ENCODE peak calls at places on chromosomes 5 and 9, in nine cellular contexts. J, P, F, X, E, G, U, S and W are unnamed samples.
A peak's percentile ranks its signal among the peaks of the same experiment; 100 is the strongest.

GRCh38 chr9:85960688-85961093 is 19.7 kb downstream of the NAA35 start:
- DNase-seq in U (no peak), G (no peak), P (no peak), J (no peak), E (no peak), S (peak; percentile 35), X (no peak), F (no peak), W (no peak)

GRCh38 chr9:107070591-107070990 is 207.6 kb downstream of the ZNF462 start:
- DNase-seq in G (no peak), E (no peak), F (no peak), X (peak; percentile 20), S (no peak), P (no peak), U (no peak), J (no peak), W (no peak)

GRCh38 chr5:7852542-7852941 is 1.6 kb upstream of the CFAP90 start:
- DNase-seq in X (no peak), U (no peak), G (no peak), F (no peak), P (no peak), E (no peak), S (peak; percentile 68), J (no peak), W (no peak)

GRCh38 chr5:171615201-171616001 is 170.2 kb upstream of the SMIM23 start:
- DNase-seq in S (no peak), E (no peak), J (no peak), U (no peak), X (peak; percentile 38), P (no peak), F (peak; percentile 57), G (no peak), W (no peak)

GRCh38 chr5:179301376-179301775 is 43.9 kb downstream of the ADAMTS2 start:
- DNase-seq in J (no peak), X (no peak), P (no peak), E (peak; percentile 3), F (no peak), S (no peak), U (no peak), G (peak; percentile 8), W (no peak)

GRCh38 chr5:137073192-137073591 is 425.9 kb downstream of the SPOCK1 start:
- DNase-seq in G (no peak), P (no peak), J (no peak), S (peak; percentile 34), U (no peak), X (no peak), F (no peak), E (no peak), W (no peak)

GRCh38 chr5:141845371-141845821 is 32.8 kb downstream of the PCDH1 start:
- DNase-seq in E (no peak), X (no peak), J (peak; percentile 33), U (no peak), S (no peak), F (no peak), G (no peak), P (no peak), W (no peak)

GRCh38 chr5:9452181-9452580 is 93.7 kb downstream of the SEMA5A start:
- DNase-seq in X (no peak), J (no peak), P (no peak), S (no peak), F (no peak), G (no peak), E (no peak), U (no peak), W (no peak)

GRCh38 chr5:177475563-177476427 is 2.4 kb upstream of the DBN1 start:
- DNase-seq in J (no peak), U (no peak), F (no peak), X (no peak), P (no peak), S (no peak), G (no peak), E (no peak), W (no peak)

GRCh38 chr5:34663771-34664496 is 7.8 kb downstream of the RAI14 start:
- DNase-seq in P (no peak), F (no peak), U (no peak), X (no peak), S (no peak), E (no peak), J (no peak), G (no peak), W (no peak)
- H3K27ac ChIP-seq in P (no peak overlapping the region), F (no peak overlapping the region), U (no peak overlapping the region), X (no peak overlapping the region), S (no peak overlapping the region), E (no peak overlapping the region), J (no peak overlapping the region), G (no peak overlapping the region), W (no peak overlapping the region)

GRCh38 chr5:170251462-170251861 is 18.7 kb downstream of the C5orf58 start:
- DNase-seq in G (no peak), U (no peak), X (no peak), E (no peak), F (no peak), S (no peak), P (no peak), J (no peak), W (peak; percentile 58)

GRCh38 chr5:170250810-170251317 is 18.1 kb downstream of the C5orf58 start:
- DNase-seq in S (no peak), J (no peak), G (no peak), X (no peak), P (no peak), E (no peak), F (no peak), U (no peak), W (no peak)

GRCh38 chr5:170252109-170252508 is 19.3 kb downstream of the C5orf58 start:
- DNase-seq in P (no peak), G (no peak), X (no peak), U (no peak), J (peak; percentile 14), F (no peak), S (no peak), E (no peak), W (no peak)

GRCh38 chr5:170254056-170254455 is 21.3 kb downstream of the C5orf58 start:
- DNase-seq in G (no peak), X (no peak), U (no peak), J (peak; percentile 87), F (no peak), S (no peak), E (peak; percentile 89), P (no peak), W (peak; percentile 96)

GRCh38 chr5:170252710-170253350 is 20.0 kb downstream of the C5orf58 start:
- DNase-seq in E (no peak), S (no peak), P (no peak), F (no peak), X (no peak), J (no peak), G (no peak), U (no peak), W (no peak)
- H3K4me1 ChIP-seq in E (peaks cover 23% of the 10 kb centered on the region), S (peaks cover 9% of the 10 kb centered on the region), P (peaks cover 5% of the 10 kb centered on the region), F (no peaks in the 10 kb centered on the region), X (peaks cover 5% of the 10 kb centered on the region), J (peaks cover 39% of the 10 kb centered on the region), G (no peaks in the 10 kb centered on the region), U (no peaks in the 10 kb centered on the region), W (peaks cover 13% of the 10 kb centered on the region)

DNA sequence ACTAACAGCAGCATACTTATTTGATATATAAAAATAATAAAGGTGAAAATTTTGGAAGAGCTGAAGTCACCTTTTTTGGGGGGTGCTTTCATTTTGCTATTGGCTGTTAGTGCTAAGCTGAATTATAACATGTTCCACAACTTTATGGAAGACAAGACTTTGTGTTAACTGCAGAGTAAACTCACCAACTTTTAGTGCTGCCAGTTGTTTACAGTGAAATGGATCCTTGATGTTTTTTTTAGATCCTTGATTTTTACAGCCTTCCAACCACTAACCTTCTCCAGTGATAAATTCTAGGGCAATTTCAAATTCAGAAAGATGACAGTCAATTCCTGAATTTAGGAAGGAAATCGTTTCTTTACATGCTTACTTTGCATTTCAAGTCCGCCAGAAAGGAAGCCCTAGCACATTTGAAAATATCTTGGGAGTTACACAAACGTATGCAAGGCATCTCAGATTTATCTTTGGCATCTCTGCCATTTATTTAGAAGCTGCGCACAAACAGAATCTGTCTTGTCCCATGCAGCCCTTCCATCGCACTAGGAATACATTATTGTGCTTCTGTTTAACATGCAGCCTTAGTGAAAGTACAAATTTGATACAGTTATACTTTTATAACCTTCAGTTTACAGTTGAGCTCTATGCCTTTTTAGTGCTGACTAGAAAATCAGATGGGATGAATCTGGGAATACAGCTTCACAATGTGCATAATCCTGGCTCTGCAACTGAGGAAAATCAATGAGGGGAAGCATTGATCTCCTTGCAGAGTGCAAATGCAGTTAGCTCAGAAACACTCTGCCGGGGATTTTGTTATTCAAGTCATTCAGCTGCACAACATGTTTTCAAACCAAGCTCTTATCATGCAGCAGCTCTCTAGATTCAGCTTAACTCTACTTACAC is 142.4 kb upstream of the ZNF608 start:
- DNase-seq in X (no peak), F (no peak), S (no peak), P (no peak), U (no peak), E (no peak), G (no peak), J (no peak), W (no peak)
- H3K27ac ChIP-seq in X (no peak overlapping the region), F (no peak overlapping the region), S (no peak overlapping the region), P (no peak overlapping the region), U (no peak overlapping the region), E (no peak overlapping the region), G (peak overlapping the region; percentile 70), J (no peak overlapping the region), W (no peak overlapping the region)

GRCh38 chr5:159909126-159909525 is 7.2 kb upstream of the ADRA1B start:
- DNase-seq in P (no peak), G (no peak), E (no peak), U (no peak), J (no peak), S (no peak), X (no peak), F (no peak), W (no peak)

GRCh38 chr5:159907689-159908088 is 8.6 kb upstream of the ADRA1B start:
- DNase-seq in J (no peak), X (no peak), F (no peak), P (no peak), G (no peak), E (no peak), S (no peak), U (no peak), W (no peak)

GRCh38 chr5:159906463-159906862 is 9.8 kb upstream of the ADRA1B start:
- DNase-seq in J (no peak), X (no peak), P (no peak), U (no peak), S (no peak), F (no peak), G (no peak), E (no peak), W (no peak)

GRCh38 chr5:159906957-159907356 is 9.3 kb upstream of the ADRA1B start:
- DNase-seq in J (no peak), F (no peak), E (no peak), G (no peak), U (no peak), X (no peak), P (no peak), S (no peak), W (no peak)

DNA sequence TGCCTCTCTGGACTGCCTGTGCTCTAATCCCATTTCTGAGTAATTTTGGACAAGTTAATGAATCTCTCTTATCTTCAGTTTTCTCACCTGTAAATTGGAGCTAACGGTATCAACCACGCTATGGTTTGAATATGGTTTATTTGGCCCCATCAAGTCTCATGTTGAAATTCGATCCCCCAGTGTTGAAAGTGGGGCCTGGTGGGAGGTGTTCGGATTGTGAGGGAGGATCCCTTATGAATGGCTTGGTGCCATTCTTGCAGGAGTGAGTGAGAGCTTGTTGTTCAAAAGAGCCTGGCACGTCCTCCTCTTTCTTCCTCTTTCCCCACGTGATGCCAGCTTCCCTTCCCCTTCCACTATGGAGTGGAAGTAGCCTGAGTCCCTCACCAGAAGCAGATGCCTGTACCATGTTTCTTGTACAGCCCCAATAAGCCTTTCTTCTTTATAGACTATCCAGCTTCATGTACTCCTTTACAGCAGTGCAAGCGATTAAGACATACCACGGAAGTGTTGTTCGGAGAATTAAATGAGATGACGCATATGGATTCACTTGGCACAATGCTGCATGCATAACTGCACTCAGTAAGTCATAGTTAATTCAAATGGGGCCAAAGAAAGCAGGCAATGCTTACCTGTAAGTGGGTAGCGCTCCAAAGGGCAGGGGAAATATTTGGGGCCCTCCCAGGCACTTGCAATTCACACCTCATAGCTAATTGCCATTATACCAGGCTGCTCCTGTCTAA is 7.9 kb upstream of the ADRA1B start:
- DNase-seq in J (no peak), G (no peak), S (peak; percentile 81), P (no peak), X (no peak), E (no peak), U (no peak), F (no peak), W (no peak)
- H3K4me1 ChIP-seq in J (no peaks in the 10 kb centered on the region), G (no peaks in the 10 kb centered on the region), S (peaks cover 6% of the 10 kb centered on the region), P (no peaks in the 10 kb centered on the region), X (peaks cover 8% of the 10 kb centered on the region), E (no peaks in the 10 kb centered on the region), U (peaks cover 9% of the 10 kb centered on the region), F (peaks cover 1% of the 10 kb centered on the region), W (peaks cover 67% of the 10 kb centered on the region)